ENCODE peak calls at places on chromosomes 12 and 14, in five cellular contexts. One of them, this sample, is unnamed.

GRCh38 chr12:116448165-116448756 is 110.9 kb upstream of the MAP1LC3B2 start:
- DNase-seq in H1: no peak
- DNase-seq in GM12878: no peak
- DNase-seq in HepG2: no peak
- DNase-seq in K562: no peak
- DNase-seq in this sample: no peak

GRCh38 chr14:104732931-104733681 is 9.1 kb downstream of the ADSS1 start:
- DNase-seq in H1: no peak
- DNase-seq in K562: no peak
- DNase-seq in HepG2: no peak
- DNase-seq in GM12878: no peak
- DNase-seq in this sample: no peak

GRCh38 chr14:96051642-96052540 is 12.7 kb downstream of the C14orf132 start:
- DNase-seq in H1: no peak
- DNase-seq in K562: peak
- DNase-seq in GM12878: no peak
- DNase-seq in HepG2: peak
- DNase-seq in this sample: peak

GRCh38 chr12:1927751-1928351 is 9.4 kb upstream of the CACNA2D4 start:
- DNase-seq in K562: no peak
- DNase-seq in H1: no peak
- DNase-seq in GM12878: no peak
- DNase-seq in HepG2: no peak
- DNase-seq in this sample: no peak

GRCh38 chr14:95064734-95065133 is 92.6 kb downstream of the DICER1 start:
- DNase-seq in H1: no peak
- DNase-seq in GM12878: no peak
- DNase-seq in K562: no peak
- DNase-seq in HepG2: no peak
- DNase-seq in this sample: no peak

GRCh38 chr12:120394483-120395367 is 25.8 kb upstream of the MSI1 start:
- DNase-seq in GM12878: no peak
- DNase-seq in HepG2: no peak
- DNase-seq in K562: no peak
- DNase-seq in H1: peak
- DNase-seq in this sample: no peak

GRCh38 chr12:95104919-95105452 is 31.6 kb upstream of the NR2C1 start:
- DNase-seq in HepG2: no peak
- DNase-seq in H1: no peak
- DNase-seq in K562: no peak
- DNase-seq in GM12878: no peak
- DNase-seq in this sample: no peak

GRCh38 chr12:14919455-14919854 is 18.9 kb downstream of the ERP27 start:
- DNase-seq in K562: no peak
- DNase-seq in H1: no peak
- DNase-seq in HepG2: no peak
- DNase-seq in GM12878: no peak
- DNase-seq in this sample: no peak

GRCh38 chr12:12445165-12445881 is 88.4 kb downstream of the BORCS5 start:
- DNase-seq in GM12878: no peak
- DNase-seq in H1: no peak
- DNase-seq in K562: no peak
- DNase-seq in HepG2: no peak
- DNase-seq in this sample: no peak

GRCh38 chr12:42010715-42011114 is 134.0 kb downstream of the GXYLT1 start:
- DNase-seq in GM12878: no peak
- DNase-seq in HepG2: no peak
- DNase-seq in K562: no peak
- DNase-seq in H1: no peak
- DNase-seq in this sample: no peak

GRCh38 chr12:19185262-19185929 is 55.9 kb downstream of the PLEKHA5 start:
- DNase-seq in K562: no peak
- DNase-seq in GM12878: no peak
- DNase-seq in H1: no peak
- DNase-seq in HepG2: no peak
- DNase-seq in this sample: no peak

GRCh38 chr14:73267474-73267873 is 30.2 kb downstream of the PAPLN start:
- DNase-seq in GM12878: no peak
- DNase-seq in HepG2: no peak
- DNase-seq in K562: peak
- DNase-seq in H1: no peak
- DNase-seq in this sample: no peak

GRCh38 chr14:101761881-101762529 is 496 bp downstream of the PPP2R5C start:
- DNase-seq in H1: no peak
- DNase-seq in GM12878: no peak
- DNase-seq in K562: peak
- DNase-seq in HepG2: no peak
- DNase-seq in this sample: no peak

GRCh38 chr12:122517877-122518276 is 8.9 kb downstream of the RSRC2 start:
- DNase-seq in H1: no peak
- DNase-seq in K562: no peak
- DNase-seq in GM12878: no peak
- DNase-seq in HepG2: no peak
- DNase-seq in this sample: no peak

GRCh38 chr12:10205251-10205807 is 7.3 kb upstream of the GABARAPL1 start:
- DNase-seq in H1: no peak
- DNase-seq in GM12878: no peak
- DNase-seq in HepG2: no peak
- DNase-seq in K562: no peak
- DNase-seq in this sample: no peak
- H3K9ac ChIP-seq in H1: no peak
- H3K9ac ChIP-seq in GM12878: no peak
- H3K9ac ChIP-seq in HepG2: no peak
- H3K9ac ChIP-seq in K562: no peak
- H3K9ac ChIP-seq in this sample: no peak

DNA sequence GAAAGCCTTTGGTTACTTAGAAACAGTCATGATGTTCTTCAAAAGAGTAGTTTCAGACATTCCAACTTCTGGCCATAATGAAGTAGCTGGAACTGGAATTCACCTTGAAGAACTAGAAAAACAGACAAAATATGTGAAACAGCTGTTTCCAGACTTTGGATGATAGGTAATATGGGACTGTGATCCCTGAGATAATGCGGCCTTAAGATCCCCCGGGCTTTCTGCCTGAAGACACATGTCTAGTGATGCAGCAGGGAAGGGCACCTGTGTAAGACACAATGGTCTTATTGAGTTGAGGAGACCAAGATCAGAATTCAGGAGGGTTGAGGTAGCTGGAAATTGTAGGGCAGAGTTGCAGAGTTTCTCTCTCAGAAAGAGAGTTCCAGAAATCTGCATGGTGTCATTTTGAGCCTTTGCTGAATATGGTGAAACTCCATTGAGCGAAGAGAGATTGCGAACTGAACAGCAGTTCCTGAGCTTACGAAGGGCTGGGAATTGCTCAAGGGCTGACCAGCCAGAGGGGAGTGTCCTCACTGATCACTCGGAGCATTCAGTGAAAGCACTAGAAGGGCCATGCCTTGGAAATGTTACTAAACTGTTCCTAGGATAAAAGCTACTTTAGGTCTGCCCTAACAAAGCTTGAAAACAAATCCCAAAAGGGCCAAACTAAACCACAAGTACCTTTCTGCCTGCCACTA is 41.7 kb upstream of the FRS2 start:
- DNase-seq in GM12878: no peak
- DNase-seq in HepG2: no peak
- DNase-seq in H1: no peak
- DNase-seq in K562: no peak
- DNase-seq in this sample: no peak
- TF ChIP-seq SP1 in GM12878: no peak
- TF ChIP-seq SP1 in HepG2: no peak
- TF ChIP-seq SP1 in H1: no peak
- TF ChIP-seq SP1 in K562: no peak
- TF ChIP-seq SP1 in this sample: no peak

GRCh38 chr14:24982472-24983155 is 67.3 kb downstream of the STXBP6 start:
- DNase-seq in HepG2: peak
- DNase-seq in GM12878: no peak
- DNase-seq in K562: no peak
- DNase-seq in H1: no peak
- DNase-seq in this sample: no peak
- TF ChIP-seq YY1 in HepG2: no peak
- TF ChIP-seq YY1 in GM12878: no peak
- TF ChIP-seq YY1 in K562: no peak
- TF ChIP-seq YY1 in H1: no peak
- TF ChIP-seq YY1 in this sample: no peak

DNA sequence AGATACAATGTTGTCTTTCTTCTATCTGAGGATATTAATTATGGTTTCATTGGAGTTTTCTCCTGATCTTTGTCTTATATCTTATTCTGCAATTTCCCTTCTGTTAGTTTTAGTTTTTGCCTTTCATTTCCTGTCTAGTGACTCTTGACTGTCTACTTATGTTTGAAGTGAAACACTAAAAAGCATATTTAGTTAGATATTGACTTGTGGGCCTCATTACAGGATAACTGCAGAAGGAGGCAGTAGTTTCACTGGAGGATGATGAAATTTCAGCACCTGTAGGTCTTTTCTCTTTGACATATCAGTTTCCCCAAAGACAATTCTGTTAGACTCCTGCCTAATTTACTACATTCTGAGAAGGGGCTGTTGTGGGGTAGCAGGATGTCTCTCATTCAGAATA is 97.5 kb upstream of the NEDD1 start:
- DNase-seq in K562: no peak
- DNase-seq in GM12878: no peak
- DNase-seq in HepG2: no peak
- DNase-seq in H1: no peak
- DNase-seq in this sample: no peak
- H3K9ac ChIP-seq in K562: no peak
- H3K9ac ChIP-seq in GM12878: no peak
- H3K9ac ChIP-seq in HepG2: no peak
- H3K9ac ChIP-seq in H1: no peak
- H3K9ac ChIP-seq in this sample: no peak

DNA sequence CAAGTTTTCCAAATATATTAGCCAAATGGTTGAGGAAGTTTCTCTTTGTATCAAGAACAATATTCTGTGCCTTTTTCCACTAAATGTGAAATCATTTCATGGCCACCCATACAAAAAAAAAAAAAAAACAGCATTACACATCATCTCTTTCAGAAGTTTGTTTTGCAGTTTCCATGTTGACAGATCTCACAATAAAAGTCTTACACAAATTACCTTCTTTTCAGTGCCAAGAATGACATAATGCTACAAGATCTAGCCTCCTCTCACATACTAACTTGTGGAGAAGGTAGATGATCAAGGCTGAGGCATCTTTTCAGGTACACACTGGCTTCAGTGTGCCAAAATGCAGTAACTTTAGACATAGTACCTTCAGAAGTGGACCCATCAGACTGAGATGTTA is 35.3 kb downstream of the PRKD1 start:
- DNase-seq in GM12878: no peak
- DNase-seq in K562: no peak
- DNase-seq in HepG2: no peak
- DNase-seq in H1: no peak
- DNase-seq in this sample: no peak
- TF ChIP-seq SP1 in GM12878: no peak
- TF ChIP-seq SP1 in K562: no peak
- TF ChIP-seq SP1 in HepG2: no peak
- TF ChIP-seq SP1 in H1: no peak
- TF ChIP-seq SP1 in this sample: no peak

DNA sequence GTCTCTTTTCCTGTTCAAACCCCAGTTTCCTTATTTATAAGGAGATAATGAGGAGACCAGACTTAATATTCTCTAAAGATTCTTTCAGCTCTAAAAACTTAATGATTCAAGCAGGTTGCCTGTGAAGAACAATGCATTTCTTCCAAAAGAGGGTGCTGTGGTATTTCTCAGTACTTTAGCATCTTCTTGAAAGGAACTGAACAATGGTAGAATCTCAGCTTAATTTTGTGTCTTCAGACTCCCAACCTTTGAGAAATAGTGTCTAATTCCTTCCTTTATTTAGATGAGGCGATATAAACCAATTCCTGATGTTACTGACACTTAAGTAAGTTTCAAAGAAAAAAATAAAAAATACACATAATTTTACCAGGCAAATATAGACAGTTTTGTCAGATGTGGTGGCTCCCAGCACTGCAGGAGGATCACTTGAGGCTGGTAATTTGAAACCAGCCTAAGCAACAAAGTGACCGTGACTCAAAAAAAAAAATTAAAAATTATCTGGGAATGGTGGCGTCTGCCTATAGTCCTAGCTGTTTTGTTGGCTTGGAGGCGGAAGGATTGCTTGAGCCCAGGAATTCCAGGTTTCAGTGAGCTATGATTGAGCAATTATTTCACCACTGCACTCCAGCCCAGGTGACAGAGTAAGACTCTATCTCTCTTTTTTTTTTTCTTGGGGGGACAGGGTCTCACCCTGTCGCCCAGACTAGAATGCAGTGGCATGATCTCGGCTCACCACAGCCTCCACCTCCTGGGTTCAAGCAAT is 76.9 kb upstream of the PSMA6 start:
- DNase-seq in GM12878: no peak
- DNase-seq in K562: peak
- DNase-seq in HepG2: peak
- DNase-seq in H1: no peak
- DNase-seq in this sample: peak
- TF ChIP-seq YY1 in GM12878: no peak
- TF ChIP-seq YY1 in K562: no peak
- TF ChIP-seq YY1 in HepG2: no peak
- TF ChIP-seq YY1 in H1: no peak
- TF ChIP-seq YY1 in this sample: no peak

DNA sequence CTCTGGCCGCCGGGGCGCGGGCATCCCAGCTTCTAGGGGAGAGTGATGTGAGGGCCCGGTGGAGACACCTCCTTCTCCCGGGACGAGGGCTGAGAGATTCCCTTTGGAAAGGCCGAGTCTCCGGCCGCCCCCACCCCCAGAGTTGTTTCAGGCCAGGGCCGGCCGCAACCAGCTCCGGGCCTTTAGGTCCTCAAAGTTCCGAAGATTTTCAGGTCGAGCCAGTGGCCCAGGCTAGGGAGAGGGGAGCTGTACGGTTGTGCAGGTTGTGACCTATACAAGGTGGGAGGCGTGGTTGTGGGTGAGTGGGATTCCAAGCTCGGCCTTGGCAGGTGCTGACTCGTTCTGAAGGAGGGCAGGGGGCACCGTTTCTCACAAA is 18.4 kb upstream of the ANKRD33 start:
- DNase-seq in H1: no peak
- DNase-seq in GM12878: no peak
- DNase-seq in HepG2: no peak
- DNase-seq in K562: no peak
- DNase-seq in this sample: no peak
- H3K9ac ChIP-seq in H1: no peak
- H3K9ac ChIP-seq in GM12878: no peak
- H3K9ac ChIP-seq in HepG2: no peak
- H3K9ac ChIP-seq in K562: no peak
- H3K9ac ChIP-seq in this sample: no peak

This sample was measured in HCT116.